ENCODE peak calls at places on chromosome X, in four cellular contexts. I is HepG2, R is GM12878, O is H1. N is an unnamed sample.

GRCh38 chrX:24285082-24285481 is 28.8 kb downstream of the SUPT20HL2 start:
- DNase-seq in I (no peak), R (no peak), O (no peak), N (no peak)

GRCh38 chrX:150899191-150899757 is 806 bp upstream of the CD99L2 start:
- DNase-seq in I (no peak), R (no peak), O (no peak), N (no peak)

GRCh38 chrX:115630204-115630603 is 69.2 kb downstream of the PLS3 start:
- DNase-seq in I (no peak), R (no peak), O (no peak), N (no peak)

GRCh38 chrX:115058276-115058675 is 40.9 kb upstream of the IL13RA2 start:
- DNase-seq in I (no peak), R (no peak), O (no peak), N (no peak)

GRCh38 chrX:153410888-153411254 is 401 bp upstream of the ZFP92 start:
- DNase-seq in I (no peak), R (no peak), O (no peak), N (no peak)

GRCh38 chrX:119753639-119754257 is 4.6 kb upstream of the SOWAHD start:
- DNase-seq in I (peak; percentile 25), R (no peak), O (no peak), N (no peak)

GRCh38 chrX:8034058-8034457 is 106.8 kb upstream of the PNPLA4 start:
- DNase-seq in I (no peak), R (no peak), O (no peak), N (peak; percentile 50)

GRCh38 chrX:105191878-105192277 is 28.6 kb downstream of the TEX13A start:
- DNase-seq in I (no peak), R (no peak), O (no peak), N (peak; percentile 25)

GRCh38 chrX:150570512-150570911 is 2.1 kb downstream of the MTM1 start:
- DNase-seq in I (peak; percentile 93), R (no peak), O (no peak), N (no peak)

GRCh38 chrX:130118396-130118795 is 8.1 kb upstream of the ELF4 start:
- DNase-seq in I (no peak), R (no peak), O (no peak), N (no peak)

GRCh38 chrX:53918697-53919096 is 125.6 kb downstream of the PHF8 start:
- DNase-seq in I (no peak), R (no peak), O (no peak), N (no peak)

GRCh38 chrX:12949927-12950656 is 24.8 kb upstream of the TMSB4X start:
- DNase-seq in I (no peak), R (peak; percentile 99), O (no peak), N (no peak)

GRCh38 chrX:128699716-128700285 is 647.6 kb upstream of the ACTRT1 start:
- DNase-seq in I (no peak), R (no peak), O (no peak), N (no peak)

GRCh38 chrX:22165732-22166457 is 106.8 kb upstream of the CBLL2 start:
- DNase-seq in I (no peak), R (no peak), O (no peak), N (no peak)

GRCh38 chrX:49282647-49283011 is 13.0 kb downstream of the PPP1R3F start:
- DNase-seq in I (no peak), R (no peak), O (no peak), N (peak; percentile 32)

GRCh38 chrX:27555514-27555913 is 34.6 kb upstream of the DCAF8L2 start:
- DNase-seq in I (peak; percentile 41), R (no peak), O (no peak), N (peak; percentile 18)

GRCh38 chrX:64842492-64842891 is 133.8 kb downstream of the ZC4H2 start:
- DNase-seq in I (no peak), R (no peak), O (no peak), N (no peak)

GRCh38 chrX:129599996-129600395 is 54.8 kb downstream of the APLN start:
- DNase-seq in I (no peak), R (no peak), O (no peak), N (no peak)

GRCh38 chrX:29687687-29688086 is 527.7 kb upstream of the MAGEB2 start:
- DNase-seq in I (no peak), R (no peak), O (no peak), N (no peak)

GRCh38 chrX:123833387-123833786 is 26.5 kb upstream of the XIAP start:
- DNase-seq in I (peak; percentile 60), R (peak; percentile 33), O (peak; percentile 5), N (no peak)

GRCh38 chrX:21354725-21355124 is 19.5 kb upstream of the CNKSR2 start:
- DNase-seq in I (peak; percentile 1), R (no peak), O (no peak), N (no peak)

GRCh38 chrX:121191779-121192178 is 144.4 kb downstream of the GLUD2 start:
- DNase-seq in I (no peak), R (no peak), O (no peak), N (no peak)

GRCh38 chrX:47222776-47223350 is 4.4 kb downstream of the CDK16 start:
- DNase-seq in I (no peak), R (no peak), O (no peak), N (no peak)

GRCh38 chrX:352582-353314 is 34.0 kb downstream of the PPP2R3B start:
- DNase-seq in I (no peak), R (no peak), O (no peak), N (no peak)

GRCh38 chrX:31333181-31333831 is 261.5 kb upstream of the FTHL17 start:
- DNase-seq in I (no peak), R (no peak), O (no peak), N (no peak)

GRCh38 chrX:55702611-55703010 is 14.9 kb upstream of the RRAGB start:
- DNase-seq in I (no peak), R (no peak), O (no peak), N (no peak)
- H3K9me3 ChIP-seq in I (peaks cover 5% of the 10 kb centered on the region), R (no peaks in the 10 kb centered on the region), O (peaks cover 11% of the 10 kb centered on the region), N (peaks cover 9% of the 10 kb centered on the region)

GRCh38 chrX:118627084-118627758 is 100.2 kb upstream of the IL13RA1 start:
- DNase-seq in I (peak; percentile 5), R (no peak), O (no peak), N (no peak)
- TF ChIP-seq SUZ12 in I (no peak), R (no peak), O (no peak), N (no peak)

GRCh38 chrX:39855748-39856129 is 242.0 kb downstream of the BCOR start:
- DNase-seq in I (no peak), R (peak; percentile 77), O (no peak), N (no peak)

GRCh38 chrX:39856472-39857121 is 241.2 kb downstream of the BCOR start:
- DNase-seq in I (no peak), R (no peak), O (no peak), N (no peak)

GRCh38 chrX:39852496-39852895 is 245.3 kb downstream of the BCOR start:
- DNase-seq in I (no peak), R (no peak), O (no peak), N (no peak)

GRCh38 chrX:39853417-39853816 is 244.3 kb downstream of the BCOR start:
- DNase-seq in I (no peak), R (no peak), O (no peak), N (no peak)

DNA sequence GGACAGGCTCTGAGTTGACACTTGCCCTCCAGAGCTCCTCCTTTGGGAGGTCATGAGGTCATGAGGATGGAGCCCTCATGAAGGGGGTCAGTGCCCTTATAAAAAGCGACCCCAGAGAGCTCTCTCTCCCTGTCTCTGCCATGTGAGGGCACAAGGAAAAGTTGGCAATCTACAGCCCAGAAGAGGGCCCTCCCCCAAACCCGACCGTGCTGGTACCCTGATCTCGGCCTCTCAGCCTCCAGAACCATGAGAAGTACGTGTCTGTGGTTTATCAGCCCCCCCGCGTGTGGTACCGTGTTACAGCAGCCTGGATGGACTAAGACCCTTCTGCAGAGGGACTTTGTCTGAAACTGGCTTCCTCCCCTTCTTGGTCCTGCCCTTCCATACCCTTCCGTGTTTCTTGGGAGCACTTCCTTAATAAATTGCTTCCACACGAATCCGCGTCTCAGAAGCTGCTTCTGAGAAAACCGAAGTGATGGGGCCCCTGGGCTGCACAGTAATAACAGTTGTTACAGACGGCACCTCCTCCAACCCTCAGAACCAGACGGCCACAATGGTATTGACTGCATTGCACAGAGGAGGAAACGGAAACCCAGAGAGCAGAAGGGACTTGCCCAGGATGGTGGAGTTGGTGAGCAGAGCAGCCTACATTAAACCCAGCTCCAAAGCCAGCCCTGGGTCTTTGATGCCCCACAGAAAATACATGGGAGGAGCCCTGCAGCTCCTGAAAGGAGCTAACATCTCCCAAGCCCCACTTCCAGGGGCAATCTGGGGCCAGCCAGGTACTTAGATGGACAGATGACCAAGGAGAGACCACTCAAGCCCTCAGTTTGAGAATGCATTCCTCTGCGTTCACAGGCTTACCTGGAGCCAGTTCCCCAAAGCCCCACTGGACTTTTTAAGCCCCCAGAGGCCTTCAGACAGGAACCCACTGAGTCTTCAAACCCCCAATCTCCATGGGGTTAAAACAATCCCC is 242.7 kb downstream of the BCOR start:
- DNase-seq in I (no peak), R (peak; percentile 82), O (no peak), N (no peak)
- H3K4me3 ChIP-seq in I (no peak overlapping the region), R (peak overlapping the region; percentile 68), O (no peak overlapping the region), N (peak overlapping the region; percentile 10)

GRCh38 chrX:136823175-136823574 is 42.4 kb upstream of the ARHGEF6 start:
- DNase-seq in I (no peak), R (no peak), O (no peak), N (no peak)
- H3K9me3 ChIP-seq in I (no peaks in the 10 kb centered on the region), R (no peaks in the 10 kb centered on the region), O (no peaks in the 10 kb centered on the region), N (no peaks in the 10 kb centered on the region)

GRCh38 chrX:72280210-72280882 is 3.3 kb upstream of the RPS4X start:
- DNase-seq in I (no peak), R (no peak), O (no peak), N (no peak)
- TF ChIP-seq SUZ12 in I (no peak), R (no peak), O (no peak), N (no peak)

DNA sequence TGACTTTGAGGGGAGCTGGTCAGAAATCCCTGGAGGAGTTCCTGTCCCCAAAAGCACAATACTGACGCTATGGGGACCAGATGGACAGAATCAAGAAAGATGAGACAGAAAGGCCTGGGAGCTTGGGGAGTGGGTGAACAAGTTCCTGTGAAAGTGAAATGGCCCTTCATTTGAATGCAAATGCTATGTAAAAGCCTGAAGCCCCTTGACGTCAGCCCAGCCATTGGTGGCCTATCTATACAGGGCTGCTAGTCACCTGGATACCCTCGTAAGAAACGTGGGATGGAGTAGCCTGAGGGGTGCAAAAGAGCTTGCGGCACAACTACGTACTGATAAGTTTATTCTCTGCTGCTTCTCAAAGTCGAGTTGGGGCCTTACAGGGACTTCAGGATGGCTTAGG is at the start of gene CDX4:
- DNase-seq in I (no peak), R (no peak), O (no peak), N (no peak)
- H3K4me3 ChIP-seq in I (no peak within 1 kb of the TSS), R (no peak within 1 kb of the TSS), O (peak within 1 kb of the TSS; percentile 24), N (peak within 1 kb of the TSS; percentile 45)

GRCh38 chrX:56343664-56344063 is 111.5 kb downstream of the KLF8 start:
- DNase-seq in I (no peak), R (no peak), O (no peak), N (no peak)
- H3K9me3 ChIP-seq in I (no peaks in the 10 kb centered on the region), R (no peaks in the 10 kb centered on the region), O (peaks cover 18% of the 10 kb centered on the region), N (no peaks in the 10 kb centered on the region)

DNA sequence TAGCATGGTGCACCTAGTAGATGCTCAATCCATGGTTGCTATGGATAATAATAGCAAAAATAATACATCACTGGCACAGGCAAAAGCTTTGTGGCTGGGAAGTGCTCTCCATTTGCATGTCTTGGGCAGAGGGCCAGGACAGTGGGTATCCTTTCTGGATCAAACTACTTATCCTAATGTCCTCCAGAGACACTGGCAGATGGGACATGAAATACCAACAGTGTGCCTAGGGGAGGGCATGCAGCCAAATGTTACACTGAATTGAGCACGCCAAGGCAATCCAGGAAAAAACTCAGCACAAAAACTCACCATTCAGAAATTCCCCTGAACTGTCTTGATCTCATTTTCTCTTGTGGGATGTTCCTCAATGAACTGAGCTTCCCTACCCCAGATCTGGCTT is 98.6 kb upstream of the SCML1 start:
- DNase-seq in I (no peak), R (no peak), O (no peak), N (no peak)
- TF ChIP-seq SUZ12 in I (no peak), R (no peak), O (no peak), N (no peak)